ENCODE peak calls at places on chromosomes 7 and 10, in nine cellular contexts. N is Peyer's patch, Q is brain microvascular endothelial cell, C is WERI-Rb-1, Z is AG04450, R is IMR-90, I is body of pancreas, X is cardiac muscle cell, U is uterus. A is an unnamed sample.

GRCh38 chr10:84698989-84699388 is 370.6 kb downstream of the CCSER2 start:
- DNase-seq in N (no peak), U (no peak), R (no peak), I (no peak), C (no peak), X (no peak), Q (no peak), Z (no peak), A (no peak)

GRCh38 chr10:30384791-30385201 is 35.7 kb upstream of the MTPAP start:
- DNase-seq in Z (no peak), R (peak; percentile 34), Q (peak; percentile 24), C (peak; percentile 44), U (no peak), N (no peak), X (peak; percentile 50), I (no peak), A (no peak)

GRCh38 chr10:71725998-71726672 is 6.6 kb upstream of the C10orf105 start:
- DNase-seq in Q (peak; percentile 38), X (no peak), I (no peak), R (peak; percentile 39), Z (no peak), U (no peak), N (peak; percentile 73), C (no peak), A (peak; percentile 62)

GRCh38 chr10:114758331-114758730 is 63.2 kb upstream of the FHIP2A start:
- DNase-seq in X (no peak), I (no peak), C (no peak), R (peak; percentile 21), N (no peak), U (no peak), Q (no peak), Z (no peak), A (no peak)

GRCh38 chr7:4147931-4148620 is 534.0 kb upstream of the FOXK1 start:
- DNase-seq in N (no peak), Z (no peak), Q (no peak), U (no peak), I (no peak), C (no peak), X (no peak), R (no peak), A (no peak)

GRCh38 chr10:68550747-68551411 is 9.3 kb upstream of the TET1 start:
- DNase-seq in Q (peak; percentile 72), Z (peak; percentile 55), U (peak; percentile 26), R (peak; percentile 82), X (peak; percentile 77), N (no peak), I (peak; percentile 56), C (peak; percentile 74), A (peak; percentile 60)

GRCh38 chr7:28596245-28596935 is 184.1 kb downstream of the CREB5 start:
- DNase-seq in R (peak; percentile 72), N (no peak), I (no peak), C (no peak), Q (peak; percentile 33), Z (no peak), X (no peak), U (no peak), A (no peak)

GRCh38 chr10:1169186-1169885 is 113.2 kb downstream of the WDR37 start:
- DNase-seq in Z (no peak), N (no peak), R (no peak), X (no peak), C (no peak), I (no peak), Q (no peak), U (no peak), A (no peak)

GRCh38 chr10:28929942-28930341 is 252.6 kb downstream of the BAMBI start:
- DNase-seq in X (no peak), Z (no peak), Q (no peak), U (no peak), C (no peak), I (no peak), N (no peak), R (no peak), A (no peak)

GRCh38 chr7:5284304-5285281 is 1.9 kb downstream of the SLC29A4 start:
- DNase-seq in I (peak; percentile 50), U (no peak), X (peak; percentile 82), R (no peak), Z (no peak), Q (no peak), C (peak; percentile 93), N (peak; percentile 18), A (peak; percentile 65)

GRCh38 chr7:68421712-68422111 is 1176.6 kb upstream of the AUTS2 start:
- DNase-seq in X (no peak), C (no peak), R (no peak), Z (no peak), I (no peak), Q (no peak), N (no peak), U (no peak), A (no peak)

GRCh38 chr7:68429376-68430117 is 1168.7 kb upstream of the AUTS2 start:
- DNase-seq in N (no peak), Q (no peak), X (no peak), U (no peak), R (no peak), I (no peak), Z (no peak), C (no peak), A (no peak)

GRCh38 chr7:68424643-68425297 is 1173.5 kb upstream of the AUTS2 start:
- DNase-seq in C (no peak), Z (no peak), Q (no peak), U (no peak), R (no peak), X (no peak), I (no peak), N (no peak), A (no peak)

GRCh38 chr7:68420342-68420750 is 1177.9 kb upstream of the AUTS2 start:
- DNase-seq in U (no peak), I (no peak), C (no peak), N (no peak), R (no peak), X (no peak), Q (no peak), Z (no peak), A (no peak)

GRCh38 chr7:68425377-68425776 is 1172.9 kb upstream of the AUTS2 start:
- DNase-seq in U (no peak), R (no peak), N (no peak), I (no peak), X (no peak), Q (no peak), Z (no peak), C (peak; percentile 55), A (no peak)
- TF ChIP-seq CTCF in U (no peak), R (no peak), N (peak; percentile 57), I (no peak), X (peak; percentile 43), Q (no peak), Z (no peak), C (peak; percentile 55), A (no peak)

GRCh38 chr7:33108931-33109757 is at the start of gene RP9:
- DNase-seq in X (peak; percentile 92), Z (no peak), U (peak; percentile 70), N (peak; percentile 71), R (peak; percentile 47), C (peak; percentile 89), I (peak; percentile 62), Q (peak; percentile 37), A (peak; percentile 66)

GRCh38 chr7:33109758-33110238 is 594 bp upstream of the RP9 start:
- DNase-seq in R (peak; percentile 39), Q (peak; percentile 35), N (peak; percentile 39), X (no peak), U (no peak), I (no peak), C (no peak), Z (no peak), A (no peak)

GRCh38 chr7:33108591-33108930 is 643 bp downstream of the RP9 start:
- DNase-seq in R (no peak), Z (no peak), X (no peak), N (no peak), C (peak; percentile 15), U (no peak), I (no peak), Q (no peak), A (peak; percentile 29)

GRCh38 chr7:33111614-33112013 is 2.4 kb upstream of the RP9 start:
- DNase-seq in Z (no peak), C (no peak), U (no peak), Q (no peak), N (no peak), X (no peak), I (no peak), R (no peak), A (no peak)

DNA sequence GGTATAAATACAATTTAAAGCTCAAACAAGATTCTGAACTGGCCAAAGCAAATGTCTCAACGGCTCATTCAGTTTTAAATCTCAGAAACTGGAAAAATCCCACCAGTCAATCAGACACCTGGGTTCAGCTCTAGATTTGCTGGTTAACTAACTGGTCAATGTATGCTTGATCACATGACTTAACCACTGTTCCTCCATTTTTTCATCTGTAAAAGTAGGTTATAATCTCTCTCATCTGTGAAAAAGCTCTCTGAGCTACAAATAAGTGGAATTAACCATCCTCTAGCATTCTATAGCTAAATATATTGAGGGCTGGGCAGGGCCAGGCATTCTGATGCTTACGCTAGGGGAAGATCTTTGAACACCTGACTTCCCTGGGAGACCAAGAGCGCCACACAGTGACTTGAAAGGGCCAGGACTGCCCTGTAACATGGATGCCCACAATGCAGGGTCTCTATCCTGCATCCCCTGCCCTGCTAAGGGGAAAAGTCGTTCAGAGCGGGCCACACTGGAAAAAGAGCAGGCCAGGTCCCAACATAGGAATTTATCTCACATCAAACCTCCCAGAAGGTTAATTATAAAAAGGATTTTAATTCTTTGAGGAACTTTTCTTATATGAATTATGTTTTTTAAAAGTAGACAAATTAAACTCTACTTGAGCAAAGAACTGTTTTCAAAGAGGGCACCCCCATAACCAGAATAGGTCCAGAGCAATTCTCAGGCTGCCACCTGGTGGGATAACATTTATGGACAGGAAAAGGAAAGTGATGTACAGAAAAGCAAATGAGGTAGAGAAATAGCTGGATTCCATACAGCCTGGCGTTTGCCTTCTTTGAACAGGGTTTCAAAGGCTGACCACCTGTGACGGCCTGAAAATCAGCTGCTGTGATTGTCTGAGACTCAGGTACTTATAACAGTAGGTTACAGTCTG is 1.8 kb downstream of the RP9 start:
- DNase-seq in I (no peak), C (peak; percentile 47), Z (peak; percentile 33), U (no peak), N (peak; percentile 51), R (peak; percentile 67), X (peak; percentile 59), Q (peak; percentile 43), A (peak; percentile 45)
- H3K4me3 ChIP-seq in I (no peak overlapping the region), C (no peak overlapping the region), Z (peak overlapping the region; percentile 80), U (peak overlapping the region; percentile 100), N (no peak overlapping the region), R (peak overlapping the region; percentile 92), X (peak overlapping the region; percentile 99), Q (peak overlapping the region; percentile 73), A (no peak overlapping the region)

DNA sequence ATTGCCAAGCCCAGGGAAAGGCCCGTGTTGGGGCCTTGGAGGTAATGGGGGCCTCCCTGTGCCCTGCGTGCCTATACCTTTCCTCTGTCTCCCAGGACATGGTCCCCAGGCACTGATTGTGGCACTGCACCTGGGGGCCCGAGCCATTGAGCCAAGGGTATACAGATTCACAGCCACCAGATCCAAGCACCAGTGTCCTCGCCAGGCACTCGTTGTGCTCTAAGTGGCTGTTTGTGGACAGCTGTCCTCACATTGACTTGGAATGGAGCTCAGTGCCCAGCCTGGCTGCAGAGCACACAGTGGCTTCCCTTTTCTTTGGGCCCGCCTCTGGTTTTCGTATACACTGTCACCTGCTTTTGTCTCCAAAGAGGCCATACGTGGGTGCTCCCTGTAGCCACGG is 72.0 kb upstream of the BTBD16 start:
- DNase-seq in Z (no peak), C (no peak), R (no peak), N (no peak), Q (no peak), X (peak; percentile 45), U (no peak), I (no peak), A (no peak)
- H3K27ac ChIP-seq in Z (no peak overlapping the region), C (no peak overlapping the region), R (no peak overlapping the region), N (no peak overlapping the region), Q (no peak overlapping the region), X (peak overlapping the region; percentile 67), U (no peak overlapping the region), I (no peak overlapping the region), A (no peak overlapping the region)

GRCh38 chr10:103062854-103063642 is 130.0 kb downstream of the NT5C2 start:
- DNase-seq in C (no peak), Z (no peak), U (no peak), N (no peak), X (no peak), Q (no peak), I (no peak), R (no peak), A (no peak)
- TF ChIP-seq CTCF in C (no peak), Z (peak; percentile 30), U (no peak), N (peak; percentile 17), X (no peak), Q (peak; percentile 37), I (no peak), R (peak; percentile 35), A (no peak)